ENCODE peak calls at places on chromosomes 11 and 22, in eight cellular contexts. K, Y, T, V, N, H, Z and C are unnamed samples.
A peak's percentile ranks its signal among the peaks of the same experiment; 100 is the strongest.

GRCh38 chr11:69513663-69514062 is 32.2 kb downstream of the LINC01488 start:
- DNase-seq in K (no peak), Y (no peak), T (no peak), V (no peak), N (peak; percentile 14), H (no peak), Z (no peak), C (no peak)

GRCh38 chr11:133934599-133935550 is 21.9 kb downstream of the IGSF9B start:
- DNase-seq in K (peak; percentile 76), Y (peak; percentile 91), T (peak; percentile 76), V (no peak), N (peak; percentile 54), H (peak; percentile 68), Z (no peak), C (no peak)

GRCh38 chr22:42388130-42388797 is 43.9 kb downstream of the NFAM1 start:
- DNase-seq in K (no peak), Y (no peak), T (no peak), V (no peak), N (no peak), H (peak; percentile 9), Z (no peak), C (no peak)

GRCh38 chr11:9017773-9018172 is 14.0 kb upstream of the NRIP3 start:
- DNase-seq in K (peak; percentile 86), Y (peak; percentile 22), T (peak; percentile 64), V (no peak), N (peak; percentile 48), H (no peak), Z (no peak), C (no peak)

GRCh38 chr11:76631566-76632308 is 38.8 kb downstream of the LRRC32 start:
- DNase-seq in K (no peak), Y (no peak), T (no peak), V (no peak), N (no peak), H (no peak), Z (no peak), C (no peak)

GRCh38 chr22:17077255-17077654 is 7.5 kb upstream of the IL17RA start:
- DNase-seq in K (no peak), Y (peak; percentile 33), T (peak; percentile 55), V (no peak), N (no peak), H (peak; percentile 40), Z (no peak), C (no peak)

GRCh38 chr11:75654314-75654713 is 14.5 kb downstream of the MAP6 start:
- DNase-seq in K (no peak), Y (no peak), T (peak; percentile 45), V (no peak), N (no peak), H (peak; percentile 93), Z (no peak), C (no peak)

GRCh38 chr22:36613958-36614357 is 85.0 kb upstream of the EIF3D start:
- DNase-seq in K (no peak), Y (peak; percentile 5), T (peak; percentile 1), V (no peak), N (no peak), H (no peak), Z (no peak), C (no peak)

GRCh38 chr11:64894070-64894811 is 15.8 kb upstream of the EHD1 start:
- DNase-seq in K (peak; percentile 93), Y (peak; percentile 78), T (peak; percentile 70), V (no peak), N (peak; percentile 96), H (peak; percentile 83), Z (peak; percentile 89), C (no peak)

GRCh38 chr11:64892411-64892831 is 14.0 kb upstream of the EHD1 start:
- DNase-seq in K (peak; percentile 65), Y (no peak), T (no peak), V (no peak), N (peak; percentile 59), H (no peak), Z (no peak), C (no peak)

GRCh38 chr11:64894812-64895452 is 16.5 kb upstream of the EHD1 start:
- DNase-seq in K (no peak), Y (no peak), T (no peak), V (no peak), N (peak; percentile 56), H (no peak), Z (no peak), C (no peak)

GRCh38 chr11:64892838-64893193 is 14.4 kb upstream of the EHD1 start:
- DNase-seq in K (peak; percentile 22), Y (no peak), T (no peak), V (no peak), N (peak; percentile 56), H (no peak), Z (no peak), C (no peak)

DNA sequence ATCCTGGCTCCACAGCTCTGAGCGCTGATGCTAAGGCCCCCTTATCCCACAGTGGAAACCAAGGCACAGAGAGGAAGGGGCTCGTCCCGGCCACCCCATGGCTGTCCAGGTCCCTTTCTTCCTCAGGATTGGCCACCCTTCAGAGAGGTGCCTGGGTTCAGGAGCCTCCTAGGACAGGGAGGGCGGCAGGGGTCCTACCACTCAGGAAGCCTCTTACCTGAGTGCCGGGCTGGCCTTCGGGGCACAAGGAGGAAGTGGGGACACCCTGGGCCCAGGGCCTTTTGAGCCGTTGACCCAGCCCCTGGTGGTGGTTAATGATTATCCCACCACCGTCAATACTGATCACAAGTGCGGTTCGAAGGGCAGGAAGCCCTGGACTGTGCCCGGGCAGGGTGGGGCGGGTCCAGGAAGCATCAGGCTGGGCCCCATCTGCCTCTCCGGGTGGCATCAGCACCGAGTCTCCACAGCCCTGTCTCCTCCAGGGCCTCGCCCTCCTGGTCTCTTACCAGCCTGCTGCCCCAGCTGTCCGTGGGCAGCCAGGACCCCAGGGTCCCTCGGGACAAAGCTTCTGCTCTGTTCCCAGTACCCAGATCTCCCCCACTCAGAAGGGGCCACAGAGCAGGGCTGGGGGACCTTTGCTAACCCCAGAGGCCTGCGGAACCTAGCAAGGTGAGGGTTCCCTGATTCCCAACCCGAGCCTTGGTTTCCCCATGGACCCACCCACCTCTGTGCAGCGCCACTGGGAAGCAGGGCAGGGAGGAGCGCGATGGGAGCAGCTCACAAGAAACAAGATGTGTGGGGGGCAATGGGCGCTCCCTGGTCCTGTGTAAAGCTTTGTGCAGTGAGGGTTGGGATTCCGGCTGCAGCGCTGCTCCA is 15.0 kb upstream of the EHD1 start:
- DNase-seq in K (peak; percentile 27), Y (no peak), T (no peak), V (no peak), N (peak; percentile 92), H (no peak), Z (peak; percentile 90), C (no peak)
- TF ChIP-seq CTCF in K (no peak), Y (no peak), T (no peak), V (no peak), N (no peak), H (no peak), Z (no peak), C (no peak)

GRCh38 chr11:113389288-113389687 is 1.7 kb downstream of the ANKK1 start:
- DNase-seq in K (no peak), Y (no peak), T (no peak), V (no peak), N (no peak), H (no peak), Z (no peak), C (no peak)

GRCh38 chr11:113385749-113386148 is 1.8 kb upstream of the ANKK1 start:
- DNase-seq in K (no peak), Y (no peak), T (no peak), V (no peak), N (no peak), H (no peak), Z (no peak), C (no peak)

GRCh38 chr11:113386866-113387265 is 713 bp upstream of the ANKK1 start:
- DNase-seq in K (no peak), Y (no peak), T (no peak), V (no peak), N (no peak), H (no peak), Z (no peak), C (no peak)

GRCh38 chr11:113384551-113384950 is 3.0 kb upstream of the ANKK1 start:
- DNase-seq in K (no peak), Y (peak; percentile 90), T (peak; percentile 89), V (peak; percentile 90), N (no peak), H (peak; percentile 96), Z (peak; percentile 67), C (peak; percentile 32)

DNA sequence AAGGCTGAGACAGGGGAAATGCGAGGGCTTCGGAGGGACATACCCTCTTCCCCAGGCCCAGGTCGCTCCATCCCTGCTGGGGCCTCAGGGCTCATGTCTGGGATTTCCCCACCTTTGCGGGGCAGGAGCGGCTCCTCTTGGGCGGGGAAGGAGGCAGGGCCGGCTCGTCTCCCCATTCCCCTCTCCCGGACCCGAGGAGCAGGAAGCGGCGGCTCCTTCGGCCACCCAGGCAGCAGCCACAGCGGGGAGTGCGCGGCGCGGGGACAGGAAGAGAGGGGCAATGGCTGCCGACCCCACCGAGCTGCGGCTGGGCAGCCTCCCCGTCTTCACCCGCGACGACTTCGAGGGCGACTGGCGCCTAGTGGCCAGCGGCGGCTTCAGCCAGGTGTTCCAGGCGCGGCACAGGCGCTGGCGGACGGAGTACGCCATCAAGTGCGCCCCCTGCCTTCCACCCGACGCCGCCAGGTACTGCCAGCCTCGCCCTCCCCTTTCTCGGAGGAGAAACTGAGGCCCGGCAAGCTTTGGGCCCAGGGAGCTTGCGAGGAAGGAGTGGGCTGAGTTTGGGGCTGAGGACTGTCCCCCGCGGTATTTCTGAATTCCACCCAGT is at the start of gene ANKK1:
- DNase-seq in K (no peak), Y (no peak), T (no peak), V (no peak), N (peak; percentile 48), H (no peak), Z (peak; percentile 66), C (no peak)
- TF ChIP-seq CTCF in K (no peak), Y (no peak), T (no peak), V (peak; percentile 29), N (peak; percentile 12), H (no peak), Z (peak; percentile 50), C (peak; percentile 0)

GRCh38 chr11:71202598-71202944 is 49.8 kb downstream of the SHANK2 start:
- DNase-seq in K (no peak), Y (no peak), T (no peak), V (no peak), N (no peak), H (no peak), Z (no peak), C (no peak)

GRCh38 chr11:71204294-71204693 is 48.1 kb downstream of the SHANK2 start:
- DNase-seq in K (no peak), Y (no peak), T (no peak), V (no peak), N (no peak), H (no peak), Z (no peak), C (no peak)

GRCh38 chr11:71204748-71205664 is 47.4 kb downstream of the SHANK2 start:
- DNase-seq in K (no peak), Y (no peak), T (no peak), V (no peak), N (no peak), H (no peak), Z (no peak), C (no peak)

GRCh38 chr11:71202966-71203365 is 49.4 kb downstream of the SHANK2 start:
- DNase-seq in K (no peak), Y (no peak), T (no peak), V (no peak), N (no peak), H (no peak), Z (no peak), C (no peak)

GRCh38 chr11:71203681-71204080 is 48.7 kb downstream of the SHANK2 start:
- DNase-seq in K (no peak), Y (no peak), T (no peak), V (no peak), N (no peak), H (no peak), Z (no peak), C (no peak)
- TF ChIP-seq CTCF in K (no peak), Y (no peak), T (no peak), V (no peak), N (no peak), H (no peak), Z (no peak), C (no peak)

GRCh38 chr11:62054484-62055121 is 69.2 kb upstream of the INCENP start:
- DNase-seq in K (no peak), Y (peak; percentile 78), T (peak; percentile 81), V (no peak), N (peak; percentile 57), H (peak; percentile 95), Z (peak; percentile 63), C (peak; percentile 27)
- TF ChIP-seq CTCF in K (peak; percentile 22), Y (peak; percentile 41), T (peak; percentile 58), V (peak; percentile 34), N (peak; percentile 52), H (peak; percentile 93), Z (peak; percentile 40), C (peak; percentile 40)